ENCODE peak calls at places on chromosome 19, in seven cellular contexts. Y, F, W, P, G, O and H are unnamed samples. For H3K36me3, the result is how much of the 10 kb centered on the place peaks cover.

GRCh38 chr19:8025321-8025720 is 19.9 kb upstream of the ELAVL1 start:
- DNase-seq in P (no peak), O (no peak), Y (no peak), W (no peak), G (no peak), F (no peak), H (no peak)

GRCh38 chr19:56764296-56764695 is 76.2 kb downstream of the PEG3 start:
- DNase-seq in G (peak), F (no peak), Y (no peak), W (no peak), P (no peak), O (no peak), H (no peak)

GRCh38 chr19:7492142-7493055 is 3.6 kb upstream of the PEX11G start:
- DNase-seq in Y (no peak), W (no peak), F (peak), O (no peak), G (peak), P (no peak), H (no peak)

GRCh38 chr19:35073516-35073915 is 32.0 kb downstream of the HPN start:
- DNase-seq in W (no peak), G (no peak), F (no peak), P (no peak), Y (no peak), O (no peak), H (no peak)

GRCh38 chr19:55464039-55464668 is 397 bp downstream of the C19orf85 start:
- DNase-seq in F (no peak), Y (no peak), W (no peak), G (no peak), O (no peak), P (no peak), H (peak)

GRCh38 chr19:13847033-13847899 is 29.7 kb upstream of the NANOS3 start:
- DNase-seq in P (peak), F (peak), O (peak), Y (peak), G (peak), W (peak), H (peak)

GRCh38 chr19:52351512-52351911 is 15.5 kb downstream of the ZNF610 start:
- DNase-seq in F (no peak), P (no peak), W (no peak), O (no peak), Y (no peak), G (no peak), H (no peak)

GRCh38 chr19:3179739-3180293 is 1.2 kb downstream of the S1PR4 start:
- DNase-seq in P (no peak), Y (no peak), G (no peak), F (no peak), O (peak), W (no peak), H (peak)

GRCh38 chr19:43957891-43958290 is 6.9 kb downstream of the ZNF221 start:
- DNase-seq in G (no peak), Y (no peak), F (peak), P (no peak), W (no peak), O (no peak), H (no peak)

GRCh38 chr19:10518444-10519361 is 1.5 kb upstream of the S1PR5 start:
- DNase-seq in W (no peak), P (no peak), F (no peak), G (no peak), O (no peak), Y (no peak), H (no peak)

GRCh38 chr19:51688665-51689571 is 4.2 kb upstream of the SPACA6 start:
- DNase-seq in G (peak), F (peak), O (peak), Y (no peak), P (peak), W (peak), H (peak)

GRCh38 chr19:8308891-8309291 is 733 bp upstream of the CD320 start:
- DNase-seq in G (no peak), W (peak), P (no peak), Y (no peak), O (peak), F (no peak), H (peak)

GRCh38 chr19:3977242-3978143 is 6.6 kb upstream of the DAPK3 start:
- DNase-seq in F (no peak), G (no peak), W (no peak), O (peak), Y (no peak), P (no peak), H (no peak)

GRCh38 chr19:8304841-8305621 is 3.1 kb downstream of the CD320 start:
- DNase-seq in O (peak), Y (no peak), P (no peak), G (no peak), F (no peak), W (peak), H (peak)

GRCh38 chr19:54455786-54456422 is 6.9 kb downstream of the LENG8 start:
- DNase-seq in O (no peak), Y (no peak), W (no peak), F (no peak), P (no peak), G (no peak), H (no peak)
- H3K36me3 ChIP-seq in O (under half), Y (half or more), W (half or more), F (half or more), P (half or more), G (half or more), H (under half)

GRCh38 chr19:5138606-5139594 is 170.0 kb downstream of the KDM4B start:
- DNase-seq in G (peak), F (peak), P (no peak), Y (no peak), O (no peak), W (no peak), H (peak)

GRCh38 chr19:5134683-5135082 is 165.8 kb downstream of the KDM4B start:
- DNase-seq in Y (no peak), F (no peak), P (no peak), O (no peak), G (no peak), W (no peak), H (no peak)

GRCh38 chr19:5137114-5137513 is 168.2 kb downstream of the KDM4B start:
- DNase-seq in W (no peak), P (no peak), O (no peak), Y (no peak), G (no peak), F (no peak), H (no peak)

GRCh38 chr19:5136060-5136855 is 167.3 kb downstream of the KDM4B start:
- DNase-seq in W (no peak), F (no peak), Y (no peak), G (no peak), O (no peak), P (no peak), H (no peak)

GRCh38 chr19:5137571-5138124 is 168.7 kb downstream of the KDM4B start:
- DNase-seq in G (no peak), Y (no peak), O (no peak), F (no peak), P (no peak), W (no peak), H (no peak)
- TF ChIP-seq CTCF in G (peak), Y (no peak), O (no peak), F (peak), P (peak), W (no peak), H (no peak)

DNA sequence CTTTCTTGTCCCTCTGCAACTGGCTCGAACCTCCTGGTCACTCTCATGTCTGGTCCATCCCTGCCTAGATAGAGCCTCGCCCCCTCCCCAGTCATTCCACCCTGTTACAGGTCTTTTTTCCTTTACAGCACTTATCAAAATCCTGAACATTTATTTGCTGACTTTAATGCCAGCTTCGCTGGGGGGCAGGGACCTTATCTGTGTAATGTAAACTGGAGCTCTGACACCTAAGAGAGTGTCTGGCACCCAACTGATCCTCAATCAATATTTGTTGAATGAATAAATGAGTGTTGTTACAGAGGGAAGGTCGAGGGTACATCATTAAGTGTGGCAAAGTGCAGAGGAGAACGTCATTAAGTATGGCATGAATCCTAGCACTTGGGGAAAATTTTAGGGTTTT is 16.7 kb downstream of the FAAP24 start:
- DNase-seq in W (no peak), F (no peak), G (no peak), P (no peak), O (no peak), Y (no peak), H (no peak)
- H3K4me3 ChIP-seq in W (no peak), F (no peak), G (no peak), P (no peak), O (no peak), Y (no peak), H (no peak)

GRCh38 chr19:307793-308420 is 16.7 kb upstream of the PLPP2 start:
- DNase-seq in P (no peak), G (no peak), F (no peak), O (no peak), W (no peak), Y (no peak), H (peak)
- H3K36me3 ChIP-seq in P (under half), G (under half), F (under half), O (under half), W (under half), Y (half or more), H (under half)

GRCh38 chr19:6452899-6453298 is 6.7 kb downstream of the SLC25A23 start:
- DNase-seq in F (no peak), Y (no peak), O (no peak), W (no peak), P (no peak), G (no peak), H (no peak)

GRCh38 chr19:6450166-6450565 is 9.4 kb downstream of the SLC25A23 start:
- DNase-seq in O (no peak), F (no peak), P (no peak), G (no peak), Y (no peak), W (no peak), H (no peak)

GRCh38 chr19:6453951-6454565 is 5.5 kb downstream of the SLC25A23 start:
- DNase-seq in O (no peak), P (no peak), G (no peak), F (no peak), W (no peak), Y (no peak), H (no peak)

GRCh38 chr19:6452223-6452614 is 7.4 kb downstream of the SLC25A23 start:
- DNase-seq in W (no peak), G (no peak), Y (no peak), F (no peak), P (no peak), O (no peak), H (no peak)

GRCh38 chr19:6451583-6452222 is 7.9 kb downstream of the SLC25A23 start:
- DNase-seq in Y (no peak), O (no peak), G (no peak), F (no peak), P (no peak), W (no peak), H (no peak)
- TF ChIP-seq CTCF in Y (no peak), O (no peak), G (no peak), F (no peak), P (no peak), W (no peak), H (no peak)

GRCh38 chr19:30223866-30224688 is 148.1 kb upstream of the ZNF536 start:
- DNase-seq in F (no peak), G (no peak), Y (no peak), W (no peak), P (no peak), O (no peak), H (no peak)

GRCh38 chr19:30226464-30227070 is 145.6 kb upstream of the ZNF536 start:
- DNase-seq in F (no peak), Y (no peak), G (no peak), P (no peak), O (no peak), W (no peak), H (no peak)

GRCh38 chr19:30225615-30226463 is 146.3 kb upstream of the ZNF536 start:
- DNase-seq in F (no peak), P (no peak), G (no peak), W (no peak), Y (no peak), O (no peak), H (no peak)

GRCh38 chr19:30222993-30223865 is 149.0 kb upstream of the ZNF536 start:
- DNase-seq in P (no peak), Y (no peak), F (no peak), W (no peak), O (no peak), G (no peak), H (no peak)

DNA sequence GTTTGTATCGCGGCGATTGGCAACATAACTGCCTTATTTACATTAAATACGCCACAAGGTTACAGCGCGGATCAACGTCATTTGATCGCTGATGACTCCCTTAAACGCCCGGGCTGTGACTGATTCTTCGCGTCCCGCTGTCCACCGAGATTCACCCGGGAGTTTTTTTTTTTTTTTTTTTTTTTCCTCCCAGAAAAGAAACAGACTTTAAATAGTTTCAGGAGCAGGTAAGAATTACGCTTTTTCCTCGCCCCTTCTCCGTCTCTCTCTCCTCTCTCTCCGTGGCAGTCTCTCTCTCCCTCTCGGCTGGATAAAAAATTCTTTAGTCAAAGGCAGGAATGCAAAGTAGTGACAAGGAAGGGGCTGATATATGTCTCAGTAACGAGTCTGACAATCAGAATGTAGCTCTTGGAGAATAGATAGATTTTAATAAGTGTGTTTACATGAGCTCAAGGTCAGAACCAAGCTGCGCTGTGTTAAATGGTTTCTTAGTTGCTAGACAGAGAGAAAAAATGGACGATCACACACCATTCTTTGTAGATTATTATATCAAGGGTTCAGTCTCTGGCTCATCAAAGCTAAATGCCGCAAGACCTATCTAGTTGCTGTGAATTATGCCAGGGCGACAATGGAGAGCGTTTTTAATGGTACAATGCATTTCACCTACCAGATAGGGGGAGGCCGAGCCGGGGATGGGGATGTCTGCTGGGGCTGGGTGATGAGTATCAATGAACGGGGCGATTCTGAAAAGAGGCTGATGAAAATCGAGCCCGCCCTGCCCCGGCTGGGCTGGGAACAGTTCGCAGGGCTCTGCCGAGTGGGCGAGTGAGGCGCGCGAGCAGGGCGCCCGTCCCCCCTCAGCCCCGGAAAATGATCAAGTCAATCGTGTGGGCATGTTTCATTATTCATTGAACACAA is 147.2 kb upstream of the ZNF536 start:
- DNase-seq in Y (no peak), W (no peak), F (peak), P (no peak), G (no peak), O (no peak), H (no peak)
- H3K4me3 ChIP-seq in Y (peak), W (no peak), F (peak), P (peak), G (no peak), O (no peak), H (peak)

GRCh38 chr19:40321076-40321475 is 27.1 kb downstream of the C19orf47 start:
- DNase-seq in P (no peak), W (no peak), F (no peak), O (no peak), G (no peak), Y (no peak), H (no peak)

GRCh38 chr19:40322951-40323615 is 25.1 kb downstream of the C19orf47 start:
- DNase-seq in W (no peak), P (no peak), G (no peak), F (no peak), O (no peak), Y (no peak), H (no peak)

GRCh38 chr19:40322271-40322610 is 26.0 kb downstream of the C19orf47 start:
- DNase-seq in P (no peak), F (no peak), W (no peak), O (no peak), G (peak), Y (no peak), H (no peak)

GRCh38 chr19:40320558-40320935 is 27.6 kb downstream of the C19orf47 start:
- DNase-seq in G (no peak), F (no peak), Y (no peak), W (no peak), O (no peak), P (no peak), H (no peak)

DNA sequence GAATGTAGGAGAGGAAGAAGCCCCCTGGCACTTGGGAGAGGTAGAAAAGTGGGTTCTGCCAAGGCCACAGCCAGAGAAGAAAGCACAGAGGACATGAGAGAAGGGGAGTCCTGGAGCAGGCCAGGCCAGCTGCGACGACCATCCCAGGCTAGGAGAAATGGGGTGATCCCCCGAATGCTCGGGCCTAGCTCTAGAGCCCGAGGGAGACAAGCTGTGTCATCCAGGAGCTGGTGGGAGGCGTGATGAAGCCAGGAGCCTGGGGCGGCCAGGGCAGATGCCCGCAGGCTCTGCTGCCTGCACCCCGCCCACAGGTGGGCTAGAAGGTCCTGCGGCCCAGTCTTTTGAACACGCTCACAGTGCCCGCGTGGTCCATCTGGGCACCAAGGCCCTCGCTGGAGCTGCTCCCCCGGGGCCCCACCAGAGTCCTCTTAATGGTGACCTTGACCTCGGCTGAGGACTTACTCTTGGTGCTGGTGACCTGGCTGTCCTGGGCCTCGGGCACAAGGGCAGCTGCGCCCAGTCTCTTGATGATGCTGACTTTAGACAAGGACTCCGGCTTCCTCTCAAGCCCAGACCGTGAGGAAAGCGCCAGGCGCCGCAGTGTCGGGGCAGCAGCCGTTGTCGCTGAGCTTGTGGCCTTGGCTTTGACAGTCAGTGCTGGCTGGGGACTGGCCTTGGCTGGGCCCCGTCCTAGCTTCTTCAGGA is 26.5 kb downstream of the C19orf47 start:
- DNase-seq in Y (no peak), O (no peak), F (no peak), W (no peak), G (no peak), P (no peak), H (no peak)
- H3K36me3 ChIP-seq in Y (half or more), O (under half), F (under half), W (under half), G (under half), P (half or more), H (half or more)

GRCh38 chr19:18865973-18866799 is 29.8 kb downstream of the CERS1 start:
- DNase-seq in G (peak), O (peak), W (peak), F (peak), P (no peak), Y (no peak), H (peak)

GRCh38 chr19:18865106-18865972 is 30.6 kb downstream of the CERS1 start:
- DNase-seq in P (no peak), F (no peak), O (no peak), Y (no peak), G (no peak), W (peak), H (peak)

GRCh38 chr19:18867751-18868150 is 28.2 kb downstream of the CERS1 start:
- DNase-seq in Y (no peak), O (no peak), F (no peak), W (peak), P (no peak), G (no peak), H (no peak)

GRCh38 chr19:18867199-18867598 is 28.8 kb downstream of the CERS1 start:
- DNase-seq in G (no peak), Y (no peak), P (no peak), W (peak), F (no peak), O (no peak), H (peak)

GRCh38 chr19:18866800-18867123 is 29.2 kb downstream of the CERS1 start:
- DNase-seq in F (no peak), Y (no peak), O (no peak), G (no peak), P (no peak), W (no peak), H (no peak)
- TF ChIP-seq CTCF in F (no peak), Y (no peak), O (no peak), G (no peak), P (no peak), W (peak), H (peak)

GRCh38 chr19:1287622-1288527 is 2.2 kb downstream of the EFNA2 start:
- DNase-seq in W (no peak), F (no peak), O (no peak), G (no peak), P (no peak), Y (no peak), H (no peak)

GRCh38 chr19:1285737-1286360 is at the start of gene EFNA2:
- DNase-seq in P (no peak), O (no peak), F (no peak), Y (no peak), G (no peak), W (no peak), H (no peak)

GRCh38 chr19:1288528-1289394 is 3.1 kb downstream of the EFNA2 start:
- DNase-seq in F (no peak), W (no peak), Y (no peak), P (no peak), O (no peak), G (no peak), H (no peak)

GRCh38 chr19:1286451-1286858 is 782 bp downstream of the EFNA2 start:
- DNase-seq in O (no peak), P (no peak), W (no peak), F (no peak), Y (no peak), G (no peak), H (no peak)

DNA sequence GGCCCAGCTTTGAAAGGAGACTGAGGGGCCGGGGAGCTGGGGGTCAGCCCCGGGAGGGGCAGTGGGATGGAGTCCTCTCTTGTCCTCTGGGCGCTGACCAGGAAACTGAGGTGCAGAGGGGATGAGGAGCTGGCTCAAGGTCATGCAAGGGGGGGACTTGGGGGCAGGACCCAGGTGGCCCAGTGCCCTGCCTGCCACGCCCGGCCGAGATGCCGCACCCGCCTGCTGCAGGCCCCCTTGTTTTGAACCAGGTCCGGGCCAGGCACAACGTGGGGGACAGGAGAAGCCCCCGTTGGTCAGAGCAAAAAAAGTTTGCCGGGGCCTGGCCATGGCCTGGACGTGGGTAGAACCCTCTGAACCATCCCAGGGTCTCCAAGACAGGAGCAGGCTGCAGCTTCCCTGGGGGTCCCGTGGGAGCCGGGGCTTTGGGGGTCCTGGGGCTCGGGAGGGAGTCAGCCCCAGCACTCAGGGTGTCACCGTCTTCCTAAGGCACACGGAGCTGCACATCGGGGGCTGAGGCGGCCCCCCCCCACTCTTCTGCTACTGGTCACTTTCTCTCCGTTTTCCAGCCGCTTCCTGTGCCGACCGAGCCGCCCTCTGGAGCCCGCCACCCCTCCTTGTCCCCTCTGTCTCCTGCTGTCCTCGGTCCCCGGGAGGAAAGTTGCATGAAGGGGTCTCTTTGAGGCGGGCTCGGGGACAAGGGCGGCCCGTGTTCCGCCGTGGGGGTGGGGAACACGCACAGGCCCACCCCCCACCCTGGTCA is 1.4 kb downstream of the EFNA2 start:
- DNase-seq in F (no peak), O (no peak), W (no peak), G (no peak), P (no peak), Y (no peak), H (no peak)
- H3K4me3 ChIP-seq in F (peak), O (no peak), W (no peak), G (no peak), P (no peak), Y (no peak), H (no peak)